ENCODE peak calls at places on chromosomes 11 and 22, in four cellular contexts. One of them, this sample, is unnamed. For H3K27me3 and H3K4me1, the result is how much of the 10 kb centered on the place peaks cover.

GRCh38 chr22:42366815-42367581 is 65.2 kb downstream of the NFAM1 start:
- DNase-seq in neuronal stem cell: no peak
- DNase-seq in endodermal cell: no peak
- DNase-seq in HepG2: no peak
- DNase-seq in this sample: no peak

GRCh38 chr11:3127706-3128355 is 37.3 kb downstream of the OSBPL5 start:
- DNase-seq in neuronal stem cell: no peak
- DNase-seq in endodermal cell: no peak
- DNase-seq in HepG2: no peak
- DNase-seq in this sample: no peak

GRCh38 chr11:9148727-9149126 is 57.3 kb upstream of the SCUBE2 start:
- DNase-seq in neuronal stem cell: no peak
- DNase-seq in endodermal cell: no peak
- DNase-seq in HepG2: no peak
- DNase-seq in this sample: no peak

GRCh38 chr11:17129003-17129402 is 51.5 kb upstream of the RPS13 start:
- DNase-seq in neuronal stem cell: no peak
- DNase-seq in endodermal cell: no peak
- DNase-seq in HepG2: no peak
- DNase-seq in this sample: no peak

GRCh38 chr11:29518389-29519174 is 498.2 kb downstream of the KCNA4 start:
- DNase-seq in neuronal stem cell: no peak
- DNase-seq in endodermal cell: peak
- DNase-seq in HepG2: no peak
- DNase-seq in this sample: no peak

GRCh38 chr11:33773399-33774355 is 643 bp downstream of the FBXO3 start:
- DNase-seq in neuronal stem cell: no peak
- DNase-seq in endodermal cell: peak
- DNase-seq in HepG2: peak
- DNase-seq in this sample: peak

GRCh38 chr11:72813740-72814138 is 472 bp upstream of the ATG16L2 start:
- DNase-seq in neuronal stem cell: no peak
- DNase-seq in endodermal cell: no peak
- DNase-seq in HepG2: peak
- DNase-seq in this sample: peak

GRCh38 chr22:28911777-28912669 is 28.7 kb downstream of the ZNRF3 start:
- DNase-seq in neuronal stem cell: no peak
- DNase-seq in endodermal cell: no peak
- DNase-seq in HepG2: peak
- DNase-seq in this sample: peak

GRCh38 chr11:33674035-33674814 is 26.4 kb downstream of the C11orf91 start:
- DNase-seq in neuronal stem cell: no peak
- DNase-seq in endodermal cell: peak
- DNase-seq in HepG2: no peak
- DNase-seq in this sample: no peak

GRCh38 chr11:60251485-60252207 is 8.7 kb upstream of the MS4A4E start:
- DNase-seq in neuronal stem cell: peak
- DNase-seq in endodermal cell: peak
- DNase-seq in HepG2: peak
- DNase-seq in this sample: no peak

GRCh38 chr11:2807276-2807681 is 78.3 kb downstream of the CDKN1C start:
- DNase-seq in neuronal stem cell: no peak
- DNase-seq in endodermal cell: peak
- DNase-seq in HepG2: peak
- DNase-seq in this sample: peak

GRCh38 chr11:44913502-44913901 is 37.2 kb downstream of the TP53I11 start:
- DNase-seq in neuronal stem cell: no peak
- DNase-seq in endodermal cell: no peak
- DNase-seq in HepG2: no peak
- DNase-seq in this sample: no peak

GRCh38 chr11:66725646-66726045 is 3.4 kb downstream of the SPTBN2 start:
- DNase-seq in neuronal stem cell: no peak
- DNase-seq in endodermal cell: no peak
- DNase-seq in HepG2: no peak
- DNase-seq in this sample: no peak

GRCh38 chr11:97454988-97455387 is 1065.2 kb downstream of the JRKL start:
- DNase-seq in neuronal stem cell: no peak
- DNase-seq in endodermal cell: no peak
- DNase-seq in HepG2: peak
- DNase-seq in this sample: no peak

GRCh38 chr11:56883590-56883989 is 105.1 kb upstream of the OR5AK2 start:
- DNase-seq in neuronal stem cell: no peak
- DNase-seq in endodermal cell: no peak
- DNase-seq in HepG2: no peak
- DNase-seq in this sample: no peak
- H3K27me3 ChIP-seq in neuronal stem cell: under half
- H3K27me3 ChIP-seq in endodermal cell: under half
- H3K27me3 ChIP-seq in HepG2: under half
- H3K27me3 ChIP-seq in this sample: under half

DNA sequence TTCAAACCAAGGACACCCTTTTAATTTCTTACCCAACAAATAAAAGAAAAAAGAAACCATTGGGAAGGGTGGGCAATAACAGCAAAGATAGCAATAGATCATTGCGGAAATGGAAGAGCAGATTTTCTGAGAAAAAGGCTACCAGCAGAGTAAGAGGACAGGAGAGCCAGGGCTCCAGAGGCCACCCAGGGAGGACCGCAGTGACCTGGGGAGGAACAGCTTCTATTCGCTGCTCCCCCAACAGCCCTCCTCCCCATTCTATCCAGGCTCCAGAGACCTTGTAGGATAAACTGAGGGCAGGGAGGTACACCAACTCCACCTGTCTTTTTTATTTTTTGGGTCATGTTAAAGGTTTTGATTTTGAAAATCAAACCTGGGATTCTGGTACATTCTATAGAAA is 59.8 kb downstream of the SYN3 start:
- DNase-seq in neuronal stem cell: no peak
- DNase-seq in endodermal cell: no peak
- DNase-seq in HepG2: no peak
- DNase-seq in this sample: no peak
- H3K4me1 ChIP-seq in neuronal stem cell: under half
- H3K4me1 ChIP-seq in endodermal cell: under half
- H3K4me1 ChIP-seq in HepG2: under half
- H3K4me1 ChIP-seq in this sample: under half

GRCh38 chr11:75827562-75827961 is 12.6 kb downstream of the UVRAG start:
- DNase-seq in neuronal stem cell: no peak
- DNase-seq in endodermal cell: no peak
- DNase-seq in HepG2: no peak
- DNase-seq in this sample: no peak

GRCh38 chr11:75823415-75823814 is 8.4 kb downstream of the UVRAG start:
- DNase-seq in neuronal stem cell: no peak
- DNase-seq in endodermal cell: no peak
- DNase-seq in HepG2: no peak
- DNase-seq in this sample: no peak

GRCh38 chr11:75831915-75832502 is 17.0 kb downstream of the UVRAG start:
- DNase-seq in neuronal stem cell: no peak
- DNase-seq in endodermal cell: no peak
- DNase-seq in HepG2: no peak
- DNase-seq in this sample: no peak

GRCh38 chr11:75821202-75821601 is 6.2 kb downstream of the UVRAG start:
- DNase-seq in neuronal stem cell: no peak
- DNase-seq in endodermal cell: no peak
- DNase-seq in HepG2: no peak
- DNase-seq in this sample: no peak

GRCh38 chr11:75826463-75827220 is 11.6 kb downstream of the UVRAG start:
- DNase-seq in neuronal stem cell: no peak
- DNase-seq in endodermal cell: no peak
- DNase-seq in HepG2: no peak
- DNase-seq in this sample: no peak
- H3K9ac ChIP-seq in neuronal stem cell: no peak
- H3K9ac ChIP-seq in endodermal cell: no peak
- H3K9ac ChIP-seq in HepG2: no peak
- H3K9ac ChIP-seq in this sample: peak

DNA sequence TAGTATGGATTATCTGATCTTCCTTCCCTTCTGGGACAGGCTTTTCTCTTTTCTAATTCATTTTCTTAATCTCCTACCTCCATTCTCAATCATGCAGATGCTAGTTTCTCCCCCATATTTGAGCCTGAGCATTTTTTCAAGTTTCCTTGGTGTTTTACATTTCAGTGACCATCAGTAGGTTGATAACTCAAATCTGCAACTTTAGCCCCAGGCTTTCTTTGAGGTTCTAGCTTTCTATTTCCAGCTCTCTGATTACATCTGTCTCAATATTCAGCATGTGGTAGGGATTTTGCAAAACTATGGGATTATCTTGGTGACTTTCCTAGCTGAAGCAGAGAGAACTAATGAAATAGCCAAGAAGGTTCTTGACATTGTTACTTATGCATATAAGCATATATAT is 67.8 kb downstream of the ARHGEF12 start:
- DNase-seq in neuronal stem cell: no peak
- DNase-seq in endodermal cell: no peak
- DNase-seq in HepG2: no peak
- DNase-seq in this sample: no peak
- H3K27me3 ChIP-seq in neuronal stem cell: under half
- H3K27me3 ChIP-seq in endodermal cell: under half
- H3K27me3 ChIP-seq in HepG2: under half
- H3K27me3 ChIP-seq in this sample: under half

GRCh38 chr11:125072961-125073590 is 10.0 kb downstream of the SLC37A2 start:
- DNase-seq in neuronal stem cell: no peak
- DNase-seq in endodermal cell: no peak
- DNase-seq in HepG2: no peak
- DNase-seq in this sample: no peak

GRCh38 chr11:125072210-125072960 is 9.3 kb downstream of the SLC37A2 start:
- DNase-seq in neuronal stem cell: no peak
- DNase-seq in endodermal cell: peak
- DNase-seq in HepG2: peak
- DNase-seq in this sample: no peak

GRCh38 chr11:125070699-125071254 is 7.7 kb downstream of the SLC37A2 start:
- DNase-seq in neuronal stem cell: no peak
- DNase-seq in endodermal cell: peak
- DNase-seq in HepG2: peak
- DNase-seq in this sample: peak

GRCh38 chr11:125071408-125071807 is 8.3 kb downstream of the SLC37A2 start:
- DNase-seq in neuronal stem cell: no peak
- DNase-seq in endodermal cell: peak
- DNase-seq in HepG2: no peak
- DNase-seq in this sample: no peak

DNA sequence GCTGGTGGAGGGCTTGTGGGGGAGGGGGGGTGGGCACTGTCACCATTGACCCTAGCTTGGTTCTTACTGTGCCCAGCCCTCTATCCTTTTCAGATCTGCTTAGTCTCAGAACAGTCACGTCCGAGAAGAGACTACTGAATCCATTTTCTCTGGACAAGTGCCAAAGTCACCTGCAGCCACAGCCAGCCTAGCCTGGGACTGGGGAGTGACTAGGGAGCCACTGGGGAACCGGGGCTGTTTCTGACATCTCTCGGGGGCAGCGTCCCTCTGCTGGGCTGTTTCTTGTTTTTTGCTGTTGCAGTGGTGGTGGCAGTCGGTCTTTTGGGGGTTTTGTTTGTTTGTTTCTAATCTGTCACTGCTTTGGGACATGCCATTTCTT is 8.7 kb downstream of the SLC37A2 start:
- DNase-seq in neuronal stem cell: no peak
- DNase-seq in endodermal cell: peak
- DNase-seq in HepG2: no peak
- DNase-seq in this sample: no peak
- H3K4me1 ChIP-seq in neuronal stem cell: under half
- H3K4me1 ChIP-seq in endodermal cell: under half
- H3K4me1 ChIP-seq in HepG2: half or more
- H3K4me1 ChIP-seq in this sample: under half

GRCh38 chr11:702731-703461 is 3.1 kb upstream of the EPS8L2 start:
- DNase-seq in neuronal stem cell: no peak
- DNase-seq in endodermal cell: no peak
- DNase-seq in HepG2: no peak
- DNase-seq in this sample: peak
- H3K9ac ChIP-seq in neuronal stem cell: no peak
- H3K9ac ChIP-seq in endodermal cell: no peak
- H3K9ac ChIP-seq in HepG2: peak
- H3K9ac ChIP-seq in this sample: peak

GRCh38 chr22:39182478-39183030 is 30.1 kb upstream of the CBX7 start:
- DNase-seq in neuronal stem cell: no peak
- DNase-seq in endodermal cell: no peak
- DNase-seq in HepG2: no peak
- DNase-seq in this sample: no peak
- H3K27me3 ChIP-seq in neuronal stem cell: under half
- H3K27me3 ChIP-seq in endodermal cell: under half
- H3K27me3 ChIP-seq in HepG2: under half
- H3K27me3 ChIP-seq in this sample: under half

GRCh38 chr22:26735019-26735409 is 77.6 kb downstream of the MIAT start:
- DNase-seq in neuronal stem cell: no peak
- DNase-seq in endodermal cell: no peak
- DNase-seq in HepG2: no peak
- DNase-seq in this sample: no peak

GRCh38 chr22:26734339-26735018 is 77.1 kb downstream of the MIAT start:
- DNase-seq in neuronal stem cell: no peak
- DNase-seq in endodermal cell: no peak
- DNase-seq in HepG2: no peak
- DNase-seq in this sample: no peak

GRCh38 chr22:26737262-26737661 is 79.9 kb downstream of the MIAT start:
- DNase-seq in neuronal stem cell: no peak
- DNase-seq in endodermal cell: no peak
- DNase-seq in HepG2: no peak
- DNase-seq in this sample: no peak

GRCh38 chr22:26732284-26732683 is 74.9 kb downstream of the MIAT start:
- DNase-seq in neuronal stem cell: no peak
- DNase-seq in endodermal cell: peak
- DNase-seq in HepG2: no peak
- DNase-seq in this sample: no peak
- H3K4me1 ChIP-seq in neuronal stem cell: under half
- H3K4me1 ChIP-seq in endodermal cell: under half
- H3K4me1 ChIP-seq in HepG2: under half
- H3K4me1 ChIP-seq in this sample: under half